ENCODE peak calls at places on chromosome 11, in five cellular contexts. One of them, this sample, is unnamed.

GRCh38 chr11:128576555-128576954 is 10.8 kb downstream of the ETS1 start:
- DNase-seq in esophagus squamous epithelium: no peak
- DNase-seq in neural progenitor cell: peak
- DNase-seq in choroid plexus epithelial cell: no peak
- DNase-seq in nephron progenitor cell: peak
- DNase-seq in this sample: no peak

GRCh38 chr11:19382131-19382611 is 141.4 kb upstream of the E2F8 start:
- DNase-seq in esophagus squamous epithelium: no peak
- DNase-seq in neural progenitor cell: peak
- DNase-seq in choroid plexus epithelial cell: no peak
- DNase-seq in nephron progenitor cell: no peak
- DNase-seq in this sample: no peak

GRCh38 chr11:44875056-44875455 is 75.6 kb downstream of the TP53I11 start:
- DNase-seq in esophagus squamous epithelium: no peak
- DNase-seq in neural progenitor cell: no peak
- DNase-seq in choroid plexus epithelial cell: no peak
- DNase-seq in nephron progenitor cell: no peak
- DNase-seq in this sample: no peak

GRCh38 chr11:72222106-72222891 is 2.3 kb upstream of the INPPL1 start:
- DNase-seq in esophagus squamous epithelium: no peak
- DNase-seq in neural progenitor cell: peak
- DNase-seq in choroid plexus epithelial cell: no peak
- DNase-seq in nephron progenitor cell: no peak
- DNase-seq in this sample: peak

GRCh38 chr11:75239551-75240290 is 853 bp upstream of the TPBGL start:
- DNase-seq in esophagus squamous epithelium: no peak
- DNase-seq in neural progenitor cell: no peak
- DNase-seq in choroid plexus epithelial cell: no peak
- DNase-seq in nephron progenitor cell: no peak
- DNase-seq in this sample: no peak

GRCh38 chr11:74460065-74460464 is 7.3 kb downstream of the KCNE3 start:
- DNase-seq in esophagus squamous epithelium: no peak
- DNase-seq in neural progenitor cell: no peak
- DNase-seq in choroid plexus epithelial cell: no peak
- DNase-seq in nephron progenitor cell: no peak
- DNase-seq in this sample: no peak

GRCh38 chr11:63939351-63939920 is 634 bp downstream of the NAA40 start:
- DNase-seq in esophagus squamous epithelium: no peak
- DNase-seq in neural progenitor cell: no peak
- DNase-seq in choroid plexus epithelial cell: peak
- DNase-seq in nephron progenitor cell: no peak
- DNase-seq in this sample: no peak

GRCh38 chr11:109421981-109422590 is at the start of gene C11orf87:
- DNase-seq in esophagus squamous epithelium: no peak
- DNase-seq in neural progenitor cell: peak
- DNase-seq in choroid plexus epithelial cell: peak
- DNase-seq in nephron progenitor cell: peak
- DNase-seq in this sample: peak

GRCh38 chr11:115926601-115927000 is 422.4 kb upstream of the CADM1 start:
- DNase-seq in esophagus squamous epithelium: no peak
- DNase-seq in neural progenitor cell: no peak
- DNase-seq in choroid plexus epithelial cell: no peak
- DNase-seq in nephron progenitor cell: no peak
- DNase-seq in this sample: no peak

GRCh38 chr11:2671748-2672147 is 28.0 kb downstream of the KCNQ1OT1 start:
- DNase-seq in esophagus squamous epithelium: no peak
- DNase-seq in neural progenitor cell: no peak
- DNase-seq in choroid plexus epithelial cell: no peak
- DNase-seq in nephron progenitor cell: no peak
- DNase-seq in this sample: no peak

GRCh38 chr11:12618743-12619540 is 55.3 kb upstream of the TEAD1 start:
- DNase-seq in esophagus squamous epithelium: no peak
- DNase-seq in neural progenitor cell: no peak
- DNase-seq in choroid plexus epithelial cell: no peak
- DNase-seq in nephron progenitor cell: no peak
- DNase-seq in this sample: no peak

GRCh38 chr11:79371152-79371551 is 69.7 kb downstream of the TENM4 start:
- DNase-seq in esophagus squamous epithelium: no peak
- DNase-seq in neural progenitor cell: no peak
- DNase-seq in choroid plexus epithelial cell: no peak
- DNase-seq in nephron progenitor cell: no peak
- DNase-seq in this sample: no peak

GRCh38 chr11:44611687-44612437 is 46.4 kb downstream of the CD82 start:
- DNase-seq in esophagus squamous epithelium: no peak
- DNase-seq in neural progenitor cell: no peak
- DNase-seq in choroid plexus epithelial cell: no peak
- DNase-seq in nephron progenitor cell: no peak
- DNase-seq in this sample: no peak

GRCh38 chr11:34667810-34668582 is 47.1 kb downstream of the EHF start:
- DNase-seq in esophagus squamous epithelium: no peak
- DNase-seq in neural progenitor cell: no peak
- DNase-seq in choroid plexus epithelial cell: no peak
- DNase-seq in nephron progenitor cell: no peak
- DNase-seq in this sample: no peak

GRCh38 chr11:96152623-96153022 is 190.4 kb downstream of the MAML2 start:
- DNase-seq in esophagus squamous epithelium: no peak
- DNase-seq in neural progenitor cell: peak
- DNase-seq in choroid plexus epithelial cell: no peak
- DNase-seq in nephron progenitor cell: no peak
- DNase-seq in this sample: no peak

GRCh38 chr11:68691402-68691784 is 7.0 kb downstream of the GAL start:
- DNase-seq in esophagus squamous epithelium: no peak
- DNase-seq in neural progenitor cell: no peak
- DNase-seq in choroid plexus epithelial cell: no peak
- DNase-seq in nephron progenitor cell: no peak
- DNase-seq in this sample: no peak

GRCh38 chr11:93903989-93904388 is 53.6 kb upstream of the VSTM5 start:
- DNase-seq in esophagus squamous epithelium: no peak
- DNase-seq in neural progenitor cell: peak
- DNase-seq in choroid plexus epithelial cell: no peak
- DNase-seq in nephron progenitor cell: no peak
- DNase-seq in this sample: no peak

GRCh38 chr11:10407055-10407454 is 48.0 kb upstream of the AMPD3 start:
- DNase-seq in esophagus squamous epithelium: no peak
- DNase-seq in neural progenitor cell: no peak
- DNase-seq in choroid plexus epithelial cell: no peak
- DNase-seq in nephron progenitor cell: no peak
- DNase-seq in this sample: no peak

GRCh38 chr11:12474871-12475270 is 97.5 kb downstream of the PARVA start:
- DNase-seq in esophagus squamous epithelium: no peak
- DNase-seq in neural progenitor cell: no peak
- DNase-seq in choroid plexus epithelial cell: no peak
- DNase-seq in nephron progenitor cell: no peak
- DNase-seq in this sample: no peak

GRCh38 chr11:40054631-40055030 is 1404.8 kb downstream of the LRRC4C start:
- DNase-seq in esophagus squamous epithelium: no peak
- DNase-seq in neural progenitor cell: no peak
- DNase-seq in choroid plexus epithelial cell: no peak
- DNase-seq in nephron progenitor cell: no peak
- DNase-seq in this sample: no peak

GRCh38 chr11:115042002-115042401 is 363.7 kb downstream of the NXPE2 start:
- DNase-seq in esophagus squamous epithelium: no peak
- DNase-seq in neural progenitor cell: no peak
- DNase-seq in choroid plexus epithelial cell: no peak
- DNase-seq in nephron progenitor cell: no peak
- DNase-seq in this sample: no peak

GRCh38 chr11:127474735-127475134 is 474.2 kb upstream of the KIRREL3 start:
- DNase-seq in esophagus squamous epithelium: no peak
- DNase-seq in neural progenitor cell: peak
- DNase-seq in choroid plexus epithelial cell: no peak
- DNase-seq in nephron progenitor cell: peak
- DNase-seq in this sample: no peak

GRCh38 chr11:127471662-127472061 is 471.1 kb upstream of the KIRREL3 start:
- DNase-seq in esophagus squamous epithelium: no peak
- DNase-seq in neural progenitor cell: no peak
- DNase-seq in choroid plexus epithelial cell: no peak
- DNase-seq in nephron progenitor cell: no peak
- DNase-seq in this sample: no peak

DNA sequence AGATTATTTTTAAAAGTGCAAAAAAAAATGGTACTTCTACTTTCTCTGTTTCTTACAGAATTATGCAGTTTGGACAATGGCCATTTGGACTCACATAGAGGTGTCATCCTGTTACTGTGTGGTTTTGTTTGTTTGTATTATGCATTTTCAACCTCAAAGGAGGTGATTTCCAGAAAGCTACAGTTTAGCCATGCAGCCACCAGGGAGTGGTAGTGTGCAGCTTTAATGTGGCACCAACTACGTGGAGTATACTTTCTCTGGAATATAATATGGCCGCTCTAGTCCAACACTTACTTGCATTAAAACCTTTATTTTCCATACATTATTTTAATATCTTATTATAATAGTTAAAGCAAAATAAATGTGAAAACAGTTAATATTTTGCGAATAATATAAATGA is 469.9 kb upstream of the KIRREL3 start:
- DNase-seq in esophagus squamous epithelium: no peak
- DNase-seq in neural progenitor cell: peak
- DNase-seq in choroid plexus epithelial cell: no peak
- DNase-seq in nephron progenitor cell: peak
- DNase-seq in this sample: no peak
- TF ChIP-seq CTCF in esophagus squamous epithelium: peak
- TF ChIP-seq CTCF in neural progenitor cell: peak
- TF ChIP-seq CTCF in choroid plexus epithelial cell: no peak
- TF ChIP-seq CTCF in nephron progenitor cell: peak
- TF ChIP-seq CTCF in this sample: no peak

GRCh38 chr11:126871792-126872191 is 128.8 kb downstream of the KIRREL3 start:
- DNase-seq in esophagus squamous epithelium: no peak
- DNase-seq in neural progenitor cell: no peak
- DNase-seq in choroid plexus epithelial cell: no peak
- DNase-seq in nephron progenitor cell: no peak
- DNase-seq in this sample: no peak

GRCh38 chr11:126874276-126874675 is 126.3 kb downstream of the KIRREL3 start:
- DNase-seq in esophagus squamous epithelium: no peak
- DNase-seq in neural progenitor cell: no peak
- DNase-seq in choroid plexus epithelial cell: no peak
- DNase-seq in nephron progenitor cell: no peak
- DNase-seq in this sample: no peak

GRCh38 chr11:126879516-126879915 is 121.1 kb downstream of the KIRREL3 start:
- DNase-seq in esophagus squamous epithelium: no peak
- DNase-seq in neural progenitor cell: no peak
- DNase-seq in choroid plexus epithelial cell: no peak
- DNase-seq in nephron progenitor cell: no peak
- DNase-seq in this sample: no peak

GRCh38 chr11:126878892-126879291 is 121.7 kb downstream of the KIRREL3 start:
- DNase-seq in esophagus squamous epithelium: no peak
- DNase-seq in neural progenitor cell: no peak
- DNase-seq in choroid plexus epithelial cell: no peak
- DNase-seq in nephron progenitor cell: no peak
- DNase-seq in this sample: no peak

GRCh38 chr11:126874831-126875230 is 125.7 kb downstream of the KIRREL3 start:
- DNase-seq in esophagus squamous epithelium: no peak
- DNase-seq in neural progenitor cell: peak
- DNase-seq in choroid plexus epithelial cell: no peak
- DNase-seq in nephron progenitor cell: no peak
- DNase-seq in this sample: no peak
- TF ChIP-seq CTCF in esophagus squamous epithelium: no peak
- TF ChIP-seq CTCF in neural progenitor cell: peak
- TF ChIP-seq CTCF in choroid plexus epithelial cell: no peak
- TF ChIP-seq CTCF in nephron progenitor cell: no peak
- TF ChIP-seq CTCF in this sample: no peak

DNA sequence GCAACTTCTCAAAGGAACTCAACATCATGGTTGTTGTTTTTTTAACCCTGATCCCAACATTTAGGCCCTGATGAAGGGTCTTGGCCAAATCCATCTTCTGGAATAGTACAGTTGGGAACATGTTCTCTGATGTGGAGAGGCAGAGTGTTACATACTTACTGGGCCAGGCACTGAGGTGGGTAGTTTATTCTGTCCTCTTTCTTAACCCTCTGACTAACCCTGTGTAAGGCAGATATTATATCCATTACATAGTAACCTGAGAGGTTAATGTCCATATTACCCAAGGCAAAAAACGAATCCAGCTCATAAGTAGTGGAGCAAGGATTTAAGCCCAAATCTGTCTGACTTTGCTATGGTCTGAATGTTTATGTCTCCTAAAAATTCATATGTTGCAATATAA is 16.2 kb downstream of the PPFIBP2 start:
- DNase-seq in esophagus squamous epithelium: no peak
- DNase-seq in neural progenitor cell: no peak
- DNase-seq in choroid plexus epithelial cell: no peak
- DNase-seq in nephron progenitor cell: no peak
- DNase-seq in this sample: no peak
- TF ChIP-seq CTCF in esophagus squamous epithelium: no peak
- TF ChIP-seq CTCF in neural progenitor cell: no peak
- TF ChIP-seq CTCF in choroid plexus epithelial cell: no peak
- TF ChIP-seq CTCF in nephron progenitor cell: no peak
- TF ChIP-seq CTCF in this sample: no peak

GRCh38 chr11:102831128-102831708 is 12.2 kb downstream of the MMP3 start:
- DNase-seq in esophagus squamous epithelium: no peak
- DNase-seq in neural progenitor cell: peak
- DNase-seq in choroid plexus epithelial cell: peak
- DNase-seq in nephron progenitor cell: peak
- DNase-seq in this sample: no peak
- TF ChIP-seq CTCF in esophagus squamous epithelium: peak
- TF ChIP-seq CTCF in neural progenitor cell: peak
- TF ChIP-seq CTCF in choroid plexus epithelial cell: peak
- TF ChIP-seq CTCF in nephron progenitor cell: no peak
- TF ChIP-seq CTCF in this sample: no peak

GRCh38 chr11:123188508-123189165 is 6.4 kb downstream of the CLMP start:
- DNase-seq in esophagus squamous epithelium: no peak
- DNase-seq in neural progenitor cell: peak
- DNase-seq in choroid plexus epithelial cell: peak
- DNase-seq in nephron progenitor cell: no peak
- DNase-seq in this sample: no peak
- TF ChIP-seq CTCF in esophagus squamous epithelium: no peak
- TF ChIP-seq CTCF in neural progenitor cell: peak
- TF ChIP-seq CTCF in choroid plexus epithelial cell: peak
- TF ChIP-seq CTCF in nephron progenitor cell: no peak
- TF ChIP-seq CTCF in this sample: no peak

GRCh38 chr11:125724125-125724524 is 22.0 kb upstream of the PATE1 start:
- DNase-seq in esophagus squamous epithelium: no peak
- DNase-seq in neural progenitor cell: peak
- DNase-seq in choroid plexus epithelial cell: peak
- DNase-seq in nephron progenitor cell: no peak
- DNase-seq in this sample: no peak
- TF ChIP-seq CTCF in esophagus squamous epithelium: peak
- TF ChIP-seq CTCF in neural progenitor cell: peak
- TF ChIP-seq CTCF in choroid plexus epithelial cell: peak
- TF ChIP-seq CTCF in nephron progenitor cell: no peak
- TF ChIP-seq CTCF in this sample: no peak

This sample was measured in mesothelial cell of epicardium.